ENCODE peak calls at places on chromosomes 2 and 18, in nine cellular contexts. Y is GM12865; R is stimulated activated CD4-positive, alpha-beta T cell treated with anti-CD3 and anti-CD28 coated beads, Interleukin-4, amount 100 ng/mL, for 48 hours; E is AG09319; J is CD4-positive, alpha-beta T cell; B is ovary; A is naive B cell; F is mucosa of descending colon; V is HTR-8/SVneo. Z is an unnamed sample.

GRCh38 chr2:10533811-10534321 is 85.7 kb upstream of the ODC1 start:
- DNase-seq in J (no peak), A (no peak), R (no peak), E (peak; percentile 11), V (no peak), F (no peak), B (no peak), Y (no peak), Z (no peak)

GRCh38 chr2:230797515-230798495 is 66.9 kb upstream of the ITM2C start:
- DNase-seq in J (no peak), F (no peak), B (no peak), E (no peak), Y (peak; percentile 35), A (no peak), V (no peak), R (no peak), Z (no peak)

GRCh38 chr18:42544901-42545300 is 570.6 kb downstream of the RIT2 start:
- DNase-seq in B (no peak), R (no peak), E (no peak), V (no peak), J (no peak), A (no peak), Y (no peak), F (no peak), Z (no peak)

GRCh38 chr2:98743835-98744234 is 12.9 kb upstream of the MGAT4A start:
- DNase-seq in E (no peak), R (no peak), Y (no peak), A (no peak), F (no peak), V (no peak), B (no peak), J (no peak), Z (no peak)

GRCh38 chr2:38380397-38381130 is 3.5 kb upstream of the ATL2 start:
- DNase-seq in V (no peak), E (no peak), J (peak; percentile 17), B (no peak), F (no peak), R (no peak), Y (peak; percentile 18), A (no peak), Z (no peak)

GRCh38 chr2:235716875-235717496 is 223.1 kb downstream of the AGAP1 start:
- DNase-seq in F (no peak), R (no peak), E (no peak), B (no peak), A (no peak), V (no peak), J (no peak), Y (no peak), Z (no peak)

GRCh38 chr2:121375621-121376159 is 90.7 kb upstream of the TFCP2L1 start:
- DNase-seq in Y (no peak), J (no peak), A (no peak), F (no peak), V (no peak), B (no peak), R (no peak), E (no peak), Z (no peak)

GRCh38 chr2:239459056-239459455 is 58.2 kb upstream of the HDAC4 start:
- DNase-seq in B (peak; percentile 2), J (no peak), V (no peak), A (no peak), R (no peak), F (no peak), Y (no peak), E (no peak), Z (no peak)

GRCh38 chr2:85324639-85325465 is 2.9 kb downstream of the TGOLN2 start:
- DNase-seq in F (no peak), Y (no peak), J (no peak), A (no peak), E (no peak), V (no peak), B (no peak), R (no peak), Z (no peak)

GRCh38 chr18:63073481-63073880 is 246.1 kb downstream of the BCL2 start:
- DNase-seq in E (no peak), F (no peak), A (peak; percentile 24), B (no peak), J (no peak), V (no peak), R (no peak), Y (peak; percentile 76), Z (no peak)

GRCh38 chr2:204494681-204495080 is 50.6 kb upstream of the PARD3B start:
- DNase-seq in R (no peak), J (no peak), E (no peak), B (no peak), F (no peak), V (no peak), A (no peak), Y (no peak), Z (no peak)

GRCh38 chr2:239605976-239606375 is 205.2 kb upstream of the HDAC4 start:
- DNase-seq in E (no peak), Y (no peak), F (no peak), A (no peak), J (no peak), R (no peak), B (no peak), V (no peak), Z (peak; percentile 13)

GRCh38 chr2:101961287-101962242 is 30.2 kb upstream of the IL1R2 start:
- DNase-seq in B (peak; percentile 85), V (no peak), E (peak; percentile 98), J (no peak), R (no peak), A (no peak), F (peak; percentile 69), Y (no peak), Z (no peak)

GRCh38 chr18:78927156-78927555 is 52.5 kb upstream of the SALL3 start:
- DNase-seq in V (no peak), F (no peak), J (no peak), R (no peak), B (no peak), Y (no peak), E (no peak), A (no peak), Z (no peak)

GRCh38 chr2:203489531-203489930 is 45.6 kb downstream of the RAPH1 start:
- DNase-seq in B (no peak), R (no peak), Y (no peak), J (no peak), E (no peak), F (no peak), A (no peak), V (no peak), Z (no peak)

GRCh38 chr18:51037230-51037629 is 7.2 kb downstream of the SMAD4 start:
- DNase-seq in V (no peak), F (no peak), J (no peak), Y (no peak), B (no peak), A (no peak), R (no peak), E (no peak), Z (no peak)

GRCh38 chr2:85537600-85538506 is 1.1 kb upstream of the MAT2A start:
- DNase-seq in F (peak; percentile 77), J (no peak), B (peak; percentile 74), R (peak; percentile 22), V (peak; percentile 26), Y (peak; percentile 66), A (no peak), E (no peak), Z (peak; percentile 61)

GRCh38 chr2:86464654-86465053 is 23.5 kb downstream of the KDM3A start:
- DNase-seq in B (no peak), V (no peak), Y (no peak), A (no peak), F (no peak), E (no peak), R (no peak), J (no peak), Z (no peak)

GRCh38 chr2:6828299-6828584 is 37.5 kb downstream of the CMPK2 start:
- DNase-seq in E (peak; percentile 23), B (no peak), Y (no peak), V (no peak), A (no peak), J (no peak), R (no peak), F (no peak), Z (no peak)

GRCh38 chr2:98476192-98476868 is 31.7 kb downstream of the INPP4A start:
- DNase-seq in R (no peak), J (no peak), E (no peak), V (no peak), A (no peak), F (no peak), Y (peak; percentile 78), B (no peak), Z (no peak)

GRCh38 chr18:39500320-39500719 is 1934.7 kb upstream of the CELF4 start:
- DNase-seq in Y (no peak), B (no peak), V (no peak), A (no peak), E (no peak), F (no peak), J (no peak), R (no peak), Z (no peak)

GRCh38 chr2:134217924-134218323 is 35.9 kb upstream of the MGAT5 start:
- DNase-seq in R (no peak), A (peak; percentile 20), J (no peak), Y (peak; percentile 60), B (no peak), E (no peak), F (no peak), V (no peak), Z (no peak)

Z was measured in CD8-positive, alpha-beta T cell.